ENCODE peak calls at places on chromosomes 11 and 22, in four cellular contexts. J is CD8-positive, alpha-beta memory T cell; A is fibroblast of pulmonary artery; G is cardiac fibroblast. H is an unnamed sample.

GRCh38 chr11:1727088-1727690 is 23.2 kb downstream of the IFITM10 start:
- DNase-seq in J (no peak), A (no peak), G (no peak), H (no peak)

GRCh38 chr22:32591620-32592019 is 117.0 kb downstream of the FBXO7 start:
- DNase-seq in J (no peak), A (peak), G (peak), H (no peak)

GRCh38 chr11:8038393-8038792 is 42.6 kb upstream of the TUB start:
- DNase-seq in J (no peak), A (no peak), G (no peak), H (no peak)

GRCh38 chr11:111006207-111006606 is 239.3 kb upstream of the POU2AF2 start:
- DNase-seq in J (no peak), A (no peak), G (no peak), H (no peak)

GRCh38 chr11:85977751-85978160 is 91.1 kb downstream of the PICALM start:
- DNase-seq in J (no peak), A (no peak), G (peak), H (no peak)

GRCh38 chr22:43440556-43440955 is 28.7 kb downstream of the MPPED1 start:
- DNase-seq in J (no peak), A (no peak), G (no peak), H (no peak)

GRCh38 chr11:37952035-37952434 is 1354.0 kb upstream of the RAG2 start:
- DNase-seq in J (no peak), A (peak), G (no peak), H (no peak)

GRCh38 chr11:1838077-1838425 is 730 bp upstream of the TNNI2 start:
- DNase-seq in J (no peak), A (no peak), G (no peak), H (no peak)

GRCh38 chr11:12598330-12599256 is 75.6 kb upstream of the TEAD1 start:
- DNase-seq in J (peak), A (peak), G (peak), H (peak)

GRCh38 chr22:49433717-49434611 is 393.7 kb downstream of the BRD1 start:
- DNase-seq in J (no peak), A (no peak), G (no peak), H (no peak)

GRCh38 chr11:12174145-12175143 is 64.1 kb downstream of the MICAL2 start:
- DNase-seq in J (no peak), A (peak), G (peak), H (no peak)

GRCh38 chr11:13629752-13630151 is 38.7 kb upstream of the FAR1 start:
- DNase-seq in J (no peak), A (no peak), G (no peak), H (no peak)
- H3K4me3 ChIP-seq in J (no peak), A (no peak), G (no peak), H (no peak)

GRCh38 chr11:59144579-59145345 is 2.1 kb downstream of the FAM111A start:
- DNase-seq in J (peak), A (peak), G (peak), H (peak)

GRCh38 chr11:59142530-59143507 is at the start of gene FAM111A:
- DNase-seq in J (peak), A (peak), G (peak), H (peak)

GRCh38 chr11:59145534-59145933 is 2.9 kb downstream of the FAM111A start:
- DNase-seq in J (no peak), A (peak), G (peak), H (no peak)

GRCh38 chr11:59141673-59142460 is 789 bp upstream of the FAM111A start:
- DNase-seq in J (no peak), A (peak), G (peak), H (no peak)

GRCh38 chr11:59144096-59144495 is 1.4 kb downstream of the FAM111A start:
- DNase-seq in J (no peak), A (no peak), G (no peak), H (peak)
- H3K4me3 ChIP-seq in J (peak), A (peak), G (peak), H (peak)

GRCh38 chr22:45972091-45972867 is 4.7 kb downstream of the WNT7B start:
- DNase-seq in J (no peak), A (no peak), G (no peak), H (no peak)
- H3K4me3 ChIP-seq in J (no peak), A (no peak), G (no peak), H (no peak)

GRCh38 chr11:6892400-6892799 is at the start of gene OR2D2:
- DNase-seq in J (no peak), A (no peak), G (no peak), H (no peak)
- H3K4me3 ChIP-seq in J (no peak), A (no peak), G (no peak), H (no peak)

GRCh38 chr11:131584694-131585592 is 214.5 kb downstream of the NTM start:
- DNase-seq in J (no peak), A (no peak), G (no peak), H (peak)
- H3K4me3 ChIP-seq in J (no peak), A (no peak), G (no peak), H (no peak)

GRCh38 chr22:38504731-38505594 is 1.1 kb downstream of the DDX17 start:
- DNase-seq in J (peak), A (peak), G (peak), H (no peak)

GRCh38 chr22:38497869-38498268 is 8.2 kb downstream of the DDX17 start:
- DNase-seq in J (no peak), A (no peak), G (no peak), H (no peak)

GRCh38 chr22:38505595-38506117 is 455 bp downstream of the DDX17 start:
- DNase-seq in J (peak), A (peak), G (peak), H (no peak)

GRCh38 chr22:38503021-38503420 is 3.1 kb downstream of the DDX17 start:
- DNase-seq in J (no peak), A (no peak), G (no peak), H (no peak)

GRCh38 chr22:38501797-38502672 is 4.1 kb downstream of the DDX17 start:
- DNase-seq in J (no peak), A (no peak), G (no peak), H (no peak)
- H3K4me3 ChIP-seq in J (peak), A (no peak), G (no peak), H (no peak)

GRCh38 chr22:37812869-37813678 is 5.3 kb downstream of the GCAT start:
- DNase-seq in J (no peak), A (no peak), G (no peak), H (no peak)

GRCh38 chr22:37808294-37808657 is 542 bp downstream of the GCAT start:
- DNase-seq in J (no peak), A (peak), G (peak), H (no peak)

GRCh38 chr22:37815593-37815992 is 7.6 kb upstream of the GALR3 start:
- DNase-seq in J (no peak), A (no peak), G (no peak), H (no peak)

GRCh38 chr22:37809672-37810333 is 2.1 kb downstream of the GCAT start:
- DNase-seq in J (no peak), A (no peak), G (no peak), H (no peak)

DNA sequence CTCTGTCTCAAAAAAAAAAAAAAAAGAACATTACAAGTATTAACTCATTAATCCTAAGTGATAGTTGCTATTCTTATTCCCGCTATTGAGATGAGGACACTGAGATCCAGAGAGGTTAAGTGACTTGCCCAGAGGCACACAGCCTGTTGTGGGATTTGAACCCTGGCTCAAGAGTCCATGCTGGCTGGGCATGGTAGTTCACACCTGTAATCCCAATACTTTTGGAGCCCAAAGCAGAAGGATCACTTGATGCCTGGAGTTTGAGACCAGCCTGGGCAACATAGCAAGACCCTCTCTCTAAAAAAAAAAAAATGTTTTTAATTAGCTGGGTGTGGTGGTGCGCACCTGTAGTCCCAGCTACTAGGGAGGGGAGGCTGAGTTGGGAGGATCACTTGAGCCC is 4.1 kb downstream of the GCAT start:
- DNase-seq in J (no peak), A (no peak), G (no peak), H (no peak)
- H3K4me3 ChIP-seq in J (no peak), A (no peak), G (no peak), H (no peak)

GRCh38 chr11:2988996-2989395 is 3.1 kb downstream of the NAP1L4 start:
- DNase-seq in J (no peak), A (no peak), G (no peak), H (no peak)
- H3K4me3 ChIP-seq in J (peak), A (peak), G (no peak), H (peak)

GRCh38 chr11:95256204-95256819 is 25.3 kb upstream of the SESN3 start:
- DNase-seq in J (no peak), A (peak), G (peak), H (peak)
- H3K4me3 ChIP-seq in J (no peak), A (no peak), G (no peak), H (no peak)

DNA sequence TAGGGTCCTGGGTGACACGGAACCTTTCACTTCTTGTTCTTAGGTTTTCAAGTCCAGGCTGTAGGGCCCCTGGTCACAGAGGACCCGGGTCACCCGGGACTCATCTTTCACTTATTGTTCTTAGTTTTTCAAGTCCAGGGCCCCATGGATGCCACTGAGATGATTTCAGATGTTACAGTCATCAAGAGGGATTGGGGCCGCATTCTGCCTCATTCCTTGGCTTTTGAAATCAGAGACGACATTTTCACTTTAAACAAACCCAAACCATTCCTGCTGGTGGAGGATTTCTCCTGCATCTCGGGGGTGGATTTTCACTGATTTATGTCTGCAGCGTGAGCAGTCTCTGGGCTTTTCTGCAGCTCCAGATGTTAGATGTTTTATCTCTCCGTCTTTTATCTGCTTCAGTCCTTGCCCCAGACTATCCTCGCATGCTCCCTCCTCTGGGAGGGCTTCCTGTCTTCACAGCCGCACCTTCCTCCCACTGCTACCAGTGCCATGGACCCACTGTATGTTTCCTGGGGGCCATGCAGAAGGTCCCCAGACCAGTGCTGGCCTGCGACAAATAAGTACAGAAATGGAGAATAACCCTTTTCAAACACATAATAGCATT is 27.4 kb downstream of the FBLN1 start:
- DNase-seq in J (no peak), A (no peak), G (no peak), H (no peak)
- H3K4me3 ChIP-seq in J (no peak), A (no peak), G (no peak), H (no peak)

H was measured in Jurkat, Clone E6-1.